ENCODE peak calls at places on chromosomes 4 and X, in six cellular contexts. One of them, this sample, is unnamed.

GRCh38 chr4:29037501-29037900 is 1682.7 kb upstream of the PCDH7 start:
- DNase-seq in heart right ventricle: no peak
- DNase-seq in PC-3: no peak
- DNase-seq in astrocyte: no peak
- DNase-seq in fibroblast of the aortic adventitia: no peak
- DNase-seq in endodermal cell: no peak
- DNase-seq in this sample: no peak

GRCh38 chrX:116239944-116240391 is 69.4 kb downstream of the AGTR2 start:
- DNase-seq in endodermal cell: no peak
- DNase-seq in heart right ventricle: no peak
- DNase-seq in fibroblast of the aortic adventitia: peak
- DNase-seq in PC-3: peak
- DNase-seq in astrocyte: peak
- DNase-seq in this sample: no peak

GRCh38 chrX:3268804-3269203 is 77.6 kb downstream of the MXRA5 start:
- DNase-seq in heart right ventricle: no peak
- DNase-seq in endodermal cell: no peak
- DNase-seq in fibroblast of the aortic adventitia: peak
- DNase-seq in PC-3: peak
- DNase-seq in astrocyte: peak
- DNase-seq in this sample: no peak

GRCh38 chrX:151175283-151176062 is 911 bp upstream of the GPR50 start:
- DNase-seq in endodermal cell: peak
- DNase-seq in astrocyte: no peak
- DNase-seq in PC-3: no peak
- DNase-seq in fibroblast of the aortic adventitia: no peak
- DNase-seq in heart right ventricle: no peak
- DNase-seq in this sample: no peak

GRCh38 chr4:168524006-168524405 is 27.2 kb downstream of the PALLD start:
- DNase-seq in fibroblast of the aortic adventitia: peak
- DNase-seq in endodermal cell: no peak
- DNase-seq in astrocyte: peak
- DNase-seq in PC-3: peak
- DNase-seq in heart right ventricle: no peak
- DNase-seq in this sample: no peak

GRCh38 chrX:13383907-13384306 is 64.1 kb upstream of the ATXN3L start:
- DNase-seq in PC-3: no peak
- DNase-seq in fibroblast of the aortic adventitia: no peak
- DNase-seq in heart right ventricle: no peak
- DNase-seq in astrocyte: no peak
- DNase-seq in endodermal cell: no peak
- DNase-seq in this sample: no peak

GRCh38 chr4:19809989-19810388 is 441.7 kb upstream of the SLIT2 start:
- DNase-seq in heart right ventricle: no peak
- DNase-seq in astrocyte: peak
- DNase-seq in endodermal cell: no peak
- DNase-seq in fibroblast of the aortic adventitia: peak
- DNase-seq in PC-3: peak
- DNase-seq in this sample: no peak

GRCh38 chr4:13865871-13866669 is 238.5 kb upstream of the BOD1L1 start:
- DNase-seq in endodermal cell: no peak
- DNase-seq in astrocyte: peak
- DNase-seq in fibroblast of the aortic adventitia: peak
- DNase-seq in PC-3: peak
- DNase-seq in heart right ventricle: no peak
- DNase-seq in this sample: no peak

GRCh38 chrX:78514852-78515251 is 144.3 kb downstream of the RTL3 start:
- DNase-seq in heart right ventricle: no peak
- DNase-seq in PC-3: peak
- DNase-seq in astrocyte: peak
- DNase-seq in fibroblast of the aortic adventitia: peak
- DNase-seq in endodermal cell: peak
- DNase-seq in this sample: no peak

GRCh38 chrX:18899796-18900380 is 84.0 kb downstream of the PHKA2 start:
- DNase-seq in fibroblast of the aortic adventitia: peak
- DNase-seq in heart right ventricle: no peak
- DNase-seq in PC-3: no peak
- DNase-seq in endodermal cell: peak
- DNase-seq in astrocyte: no peak
- DNase-seq in this sample: peak

GRCh38 chrX:43813898-43814297 is 68.4 kb downstream of the MAOB start:
- DNase-seq in fibroblast of the aortic adventitia: peak
- DNase-seq in endodermal cell: peak
- DNase-seq in heart right ventricle: no peak
- DNase-seq in PC-3: peak
- DNase-seq in astrocyte: no peak
- DNase-seq in this sample: no peak

GRCh38 chr4:154044118-154044517 is 255.2 kb upstream of the SFRP2 start:
- DNase-seq in endodermal cell: no peak
- DNase-seq in heart right ventricle: no peak
- DNase-seq in astrocyte: no peak
- DNase-seq in PC-3: peak
- DNase-seq in fibroblast of the aortic adventitia: no peak
- DNase-seq in this sample: no peak

GRCh38 chr4:154045086-154045485 is 256.2 kb upstream of the SFRP2 start:
- DNase-seq in fibroblast of the aortic adventitia: peak
- DNase-seq in endodermal cell: no peak
- DNase-seq in PC-3: no peak
- DNase-seq in heart right ventricle: no peak
- DNase-seq in astrocyte: no peak
- DNase-seq in this sample: no peak

DNA sequence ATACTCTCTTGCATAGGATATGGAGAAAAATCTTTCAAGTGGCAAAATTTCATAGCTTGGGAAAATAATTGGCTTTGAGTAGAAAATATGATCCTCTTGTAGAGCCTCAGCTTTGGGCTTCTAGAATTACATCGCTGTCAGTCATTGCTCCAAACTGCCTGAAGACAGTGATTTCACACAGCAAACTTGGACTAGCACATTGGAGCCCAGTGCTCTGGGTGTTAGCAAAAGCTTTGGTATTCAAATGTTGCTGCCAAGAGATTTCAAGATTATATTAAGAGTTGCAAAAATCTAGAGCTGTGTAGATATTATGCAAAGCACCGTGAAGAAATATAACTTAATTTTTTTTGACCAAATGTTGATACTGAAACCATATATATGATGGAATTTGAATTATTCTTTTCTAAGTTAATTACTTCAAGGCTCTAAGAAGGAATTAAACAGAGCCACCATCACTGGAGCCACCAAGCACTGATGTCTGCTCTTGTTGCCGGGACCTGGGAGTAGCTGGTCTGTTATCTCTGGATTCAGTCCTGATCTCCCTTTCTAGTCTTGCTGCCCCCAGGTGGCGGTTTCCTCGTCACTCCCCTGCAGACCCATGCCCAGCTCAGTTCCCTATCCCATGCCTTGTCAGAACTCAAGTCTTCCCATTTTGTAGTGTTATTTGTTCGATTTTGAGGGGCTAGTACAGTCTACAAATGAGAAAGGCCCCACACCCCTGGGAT is 260.7 kb upstream of the SFRP2 start:
- DNase-seq in fibroblast of the aortic adventitia: peak
- DNase-seq in heart right ventricle: no peak
- DNase-seq in astrocyte: peak
- DNase-seq in endodermal cell: peak
- DNase-seq in PC-3: peak
- DNase-seq in this sample: no peak
- TF ChIP-seq CTCF in fibroblast of the aortic adventitia: peak
- TF ChIP-seq CTCF in heart right ventricle: no peak
- TF ChIP-seq CTCF in astrocyte: no peak
- TF ChIP-seq CTCF in endodermal cell: peak
- TF ChIP-seq CTCF in PC-3: peak
- TF ChIP-seq CTCF in this sample: no peak

GRCh38 chr4:107046261-107046660 is 10.1 kb upstream of the DKK2 start:
- DNase-seq in PC-3: no peak
- DNase-seq in heart right ventricle: no peak
- DNase-seq in astrocyte: no peak
- DNase-seq in endodermal cell: no peak
- DNase-seq in fibroblast of the aortic adventitia: no peak
- DNase-seq in this sample: no peak

DNA sequence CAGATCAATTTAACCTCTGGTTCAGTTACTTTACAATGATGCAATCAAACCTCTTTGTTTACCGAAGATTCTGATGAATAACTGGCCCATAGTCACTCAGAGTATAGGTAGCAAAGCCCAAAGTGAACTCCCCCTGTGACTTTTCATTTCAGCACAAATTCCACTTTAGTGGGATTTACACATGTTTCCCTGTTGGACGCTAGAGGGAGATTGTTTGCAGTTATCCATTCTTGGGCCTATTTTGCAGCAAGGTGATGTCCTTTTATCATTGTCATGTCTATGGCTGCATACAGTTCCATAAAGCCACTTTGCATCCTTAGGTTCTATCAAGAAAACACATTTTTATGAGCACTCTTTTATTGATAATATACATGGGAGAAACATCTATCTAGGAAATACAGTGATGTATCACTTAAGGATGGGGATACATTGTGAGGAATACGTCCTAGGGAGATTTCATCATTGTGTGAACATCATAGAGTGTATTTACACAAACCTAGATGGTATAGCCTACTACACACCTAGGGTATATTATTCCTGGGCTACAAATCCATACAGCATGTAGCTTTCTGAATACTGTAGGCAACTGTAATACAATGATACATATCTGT is 14.5 kb upstream of the DKK2 start:
- DNase-seq in heart right ventricle: no peak
- DNase-seq in PC-3: peak
- DNase-seq in fibroblast of the aortic adventitia: peak
- DNase-seq in astrocyte: no peak
- DNase-seq in endodermal cell: no peak
- DNase-seq in this sample: no peak
- TF ChIP-seq CTCF in heart right ventricle: peak
- TF ChIP-seq CTCF in PC-3: peak
- TF ChIP-seq CTCF in fibroblast of the aortic adventitia: peak
- TF ChIP-seq CTCF in astrocyte: peak
- TF ChIP-seq CTCF in endodermal cell: peak
- TF ChIP-seq CTCF in this sample: peak

DNA sequence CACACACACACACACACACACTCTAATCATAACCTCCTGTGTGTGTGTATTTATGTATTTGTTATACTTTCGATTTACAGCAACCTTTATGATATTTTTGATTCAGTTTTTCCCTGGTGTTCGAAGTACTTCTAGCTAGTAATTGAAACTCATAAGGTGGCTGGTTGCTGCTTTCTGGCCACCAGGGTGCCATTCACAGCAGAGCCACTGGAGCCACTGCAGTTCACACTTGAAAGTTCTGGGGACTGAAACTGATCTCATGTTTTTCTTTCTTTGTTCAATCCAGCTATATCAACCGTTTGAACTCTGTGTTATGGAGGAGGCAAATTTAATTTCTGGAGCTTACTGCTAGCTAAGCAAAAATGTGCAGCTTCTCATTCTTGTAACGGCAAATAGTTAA is 419.4 kb downstream of the ADGRL3 start:
- DNase-seq in endodermal cell: peak
- DNase-seq in fibroblast of the aortic adventitia: no peak
- DNase-seq in heart right ventricle: no peak
- DNase-seq in PC-3: peak
- DNase-seq in astrocyte: no peak
- DNase-seq in this sample: no peak
- TF ChIP-seq CTCF in endodermal cell: peak
- TF ChIP-seq CTCF in fibroblast of the aortic adventitia: no peak
- TF ChIP-seq CTCF in heart right ventricle: no peak
- TF ChIP-seq CTCF in PC-3: peak
- TF ChIP-seq CTCF in astrocyte: no peak
- TF ChIP-seq CTCF in this sample: no peak

DNA sequence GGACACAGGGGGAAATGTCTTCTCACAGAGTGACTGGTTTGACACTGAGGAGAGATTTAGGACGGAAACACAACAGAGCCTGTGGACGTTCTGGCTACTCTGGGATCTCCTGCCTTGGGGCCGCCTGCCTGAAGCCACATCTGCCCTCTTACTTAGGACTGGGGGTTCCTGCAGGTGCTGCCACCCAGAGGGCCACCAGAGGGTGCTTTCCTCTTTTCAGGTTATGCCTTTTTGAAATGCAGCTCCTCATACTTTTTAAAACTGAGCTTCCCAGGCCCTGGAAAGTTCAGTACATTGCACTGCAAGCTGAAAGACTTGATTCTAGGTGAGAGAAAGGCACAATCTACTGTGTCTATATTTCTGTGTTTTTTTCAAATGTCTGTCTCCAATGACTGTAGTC is 92.2 kb upstream of the PGRMC2 start:
- DNase-seq in astrocyte: no peak
- DNase-seq in PC-3: peak
- DNase-seq in heart right ventricle: no peak
- DNase-seq in endodermal cell: peak
- DNase-seq in fibroblast of the aortic adventitia: peak
- DNase-seq in this sample: peak
- TF ChIP-seq CTCF in astrocyte: peak
- TF ChIP-seq CTCF in PC-3: peak
- TF ChIP-seq CTCF in heart right ventricle: peak
- TF ChIP-seq CTCF in endodermal cell: peak
- TF ChIP-seq CTCF in fibroblast of the aortic adventitia: peak
- TF ChIP-seq CTCF in this sample: peak

GRCh38 chr4:89590102-89590501 is 246.9 kb downstream of the SNCA start:
- DNase-seq in heart right ventricle: no peak
- DNase-seq in endodermal cell: peak
- DNase-seq in fibroblast of the aortic adventitia: no peak
- DNase-seq in PC-3: no peak
- DNase-seq in astrocyte: no peak
- DNase-seq in this sample: no peak

GRCh38 chr4:89586318-89586717 is 250.6 kb downstream of the SNCA start:
- DNase-seq in fibroblast of the aortic adventitia: no peak
- DNase-seq in endodermal cell: no peak
- DNase-seq in astrocyte: no peak
- DNase-seq in PC-3: no peak
- DNase-seq in heart right ventricle: no peak
- DNase-seq in this sample: no peak

GRCh38 chr4:89587364-89587763 is 249.6 kb downstream of the SNCA start:
- DNase-seq in endodermal cell: no peak
- DNase-seq in heart right ventricle: no peak
- DNase-seq in astrocyte: no peak
- DNase-seq in fibroblast of the aortic adventitia: no peak
- DNase-seq in PC-3: no peak
- DNase-seq in this sample: no peak

GRCh38 chr4:89588366-89588765 is 248.6 kb downstream of the SNCA start:
- DNase-seq in PC-3: no peak
- DNase-seq in heart right ventricle: no peak
- DNase-seq in endodermal cell: no peak
- DNase-seq in fibroblast of the aortic adventitia: no peak
- DNase-seq in astrocyte: no peak
- DNase-seq in this sample: no peak

DNA sequence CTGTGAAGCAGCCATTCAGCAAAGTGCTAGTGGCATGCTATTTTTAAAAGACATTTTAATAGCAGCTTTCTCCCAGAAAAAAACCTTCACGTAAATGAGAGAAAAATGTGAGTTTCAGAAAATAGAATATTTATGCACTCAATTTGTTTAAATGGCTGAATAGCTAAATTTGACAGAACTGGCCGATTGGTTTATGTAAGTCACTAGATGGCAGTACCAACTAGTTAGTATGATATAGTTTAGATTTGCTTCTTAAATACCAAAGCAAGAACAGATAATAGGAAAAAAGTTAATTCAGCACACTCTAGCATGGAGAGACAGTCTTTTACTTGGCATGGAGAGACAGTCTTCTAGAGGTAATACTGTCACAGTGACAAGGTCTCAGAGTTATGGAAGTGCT is 250.1 kb downstream of the SNCA start:
- DNase-seq in heart right ventricle: no peak
- DNase-seq in endodermal cell: no peak
- DNase-seq in PC-3: peak
- DNase-seq in fibroblast of the aortic adventitia: peak
- DNase-seq in astrocyte: no peak
- DNase-seq in this sample: no peak
- TF ChIP-seq CTCF in heart right ventricle: peak
- TF ChIP-seq CTCF in endodermal cell: peak
- TF ChIP-seq CTCF in PC-3: peak
- TF ChIP-seq CTCF in fibroblast of the aortic adventitia: no peak
- TF ChIP-seq CTCF in astrocyte: peak
- TF ChIP-seq CTCF in this sample: no peak

GRCh38 chrX:32408389-32408788 is 803.0 kb downstream of the DMD start:
- DNase-seq in astrocyte: no peak
- DNase-seq in endodermal cell: peak
- DNase-seq in PC-3: peak
- DNase-seq in heart right ventricle: no peak
- DNase-seq in fibroblast of the aortic adventitia: no peak
- DNase-seq in this sample: no peak
- TF ChIP-seq CTCF in astrocyte: no peak
- TF ChIP-seq CTCF in endodermal cell: peak
- TF ChIP-seq CTCF in PC-3: peak
- TF ChIP-seq CTCF in heart right ventricle: no peak
- TF ChIP-seq CTCF in fibroblast of the aortic adventitia: no peak
- TF ChIP-seq CTCF in this sample: peak

This sample was measured in GM10248.